ENCODE peak calls at places on chromosome 19, in eight cellular contexts. A is fibroblast of pulmonary artery, F is kidney, L is astrocyte of the spinal cord, S is mesendoderm, O is uterus, J is H7, N is PC-3. P is an unnamed sample.

GRCh38 chr19:47444388-47444821 is 25.1 kb upstream of the MEIS3 start:
- DNase-seq in A (no peak), F (no peak), L (no peak), S (peak), O (no peak), J (peak), N (no peak), P (no peak)

GRCh38 chr19:46748325-46749109 is 2.3 kb upstream of the STRN4 start:
- DNase-seq in A (peak), F (peak), L (no peak), S (peak), O (peak), J (peak), N (peak), P (peak)

GRCh38 chr19:13795595-13796300 is 505 bp downstream of the ZSWIM4 start:
- DNase-seq in A (no peak), F (no peak), L (no peak), S (no peak), O (no peak), J (peak), N (peak), P (no peak)

GRCh38 chr19:38842439-38843174 is 7.2 kb downstream of the HNRNPL start:
- DNase-seq in A (no peak), F (no peak), L (no peak), S (no peak), O (no peak), J (peak), N (no peak), P (no peak)

GRCh38 chr19:27796540-27796939 is 1416.4 kb downstream of the UQCRFS1 start:
- DNase-seq in A (no peak), F (no peak), L (no peak), S (no peak), O (no peak), J (no peak), N (no peak), P (no peak)

GRCh38 chr19:28468701-28469459 is 744.1 kb downstream of the UQCRFS1 start:
- DNase-seq in A (peak), F (peak), L (peak), S (peak), O (no peak), J (peak), N (peak), P (no peak)

GRCh38 chr19:37303591-37304171 is 67.2 kb upstream of the ZNF527 start:
- DNase-seq in A (no peak), F (no peak), L (no peak), S (peak), O (no peak), J (peak), N (no peak), P (no peak)

GRCh38 chr19:46295401-46296308 is 1.2 kb upstream of the HIF3A start:
- DNase-seq in A (no peak), F (no peak), L (no peak), S (no peak), O (no peak), J (no peak), N (no peak), P (no peak)

GRCh38 chr19:9622531-9622930 is 1.5 kb upstream of the ZNF561 start:
- DNase-seq in A (peak), F (no peak), L (peak), S (no peak), O (no peak), J (no peak), N (no peak), P (no peak)
- H3K4me3 ChIP-seq in A (no peak), F (no peak), L (no peak), S (no peak), O (no peak), J (no peak), N (no peak), P (no peak)

GRCh38 chr19:4059931-4060620 is 6.6 kb downstream of the ZBTB7A start:
- DNase-seq in A (peak), F (peak), L (no peak), S (no peak), O (peak), J (peak), N (no peak), P (no peak)

GRCh38 chr19:4060621-4061177 is 6.0 kb downstream of the ZBTB7A start:
- DNase-seq in A (no peak), F (no peak), L (no peak), S (no peak), O (no peak), J (peak), N (no peak), P (no peak)

GRCh38 chr19:4059493-4059880 is 7.2 kb downstream of the ZBTB7A start:
- DNase-seq in A (no peak), F (no peak), L (no peak), S (no peak), O (no peak), J (peak), N (no peak), P (no peak)

GRCh38 chr19:4058696-4059492 is 7.8 kb downstream of the ZBTB7A start:
- DNase-seq in A (no peak), F (peak), L (no peak), S (no peak), O (no peak), J (peak), N (no peak), P (no peak)

DNA sequence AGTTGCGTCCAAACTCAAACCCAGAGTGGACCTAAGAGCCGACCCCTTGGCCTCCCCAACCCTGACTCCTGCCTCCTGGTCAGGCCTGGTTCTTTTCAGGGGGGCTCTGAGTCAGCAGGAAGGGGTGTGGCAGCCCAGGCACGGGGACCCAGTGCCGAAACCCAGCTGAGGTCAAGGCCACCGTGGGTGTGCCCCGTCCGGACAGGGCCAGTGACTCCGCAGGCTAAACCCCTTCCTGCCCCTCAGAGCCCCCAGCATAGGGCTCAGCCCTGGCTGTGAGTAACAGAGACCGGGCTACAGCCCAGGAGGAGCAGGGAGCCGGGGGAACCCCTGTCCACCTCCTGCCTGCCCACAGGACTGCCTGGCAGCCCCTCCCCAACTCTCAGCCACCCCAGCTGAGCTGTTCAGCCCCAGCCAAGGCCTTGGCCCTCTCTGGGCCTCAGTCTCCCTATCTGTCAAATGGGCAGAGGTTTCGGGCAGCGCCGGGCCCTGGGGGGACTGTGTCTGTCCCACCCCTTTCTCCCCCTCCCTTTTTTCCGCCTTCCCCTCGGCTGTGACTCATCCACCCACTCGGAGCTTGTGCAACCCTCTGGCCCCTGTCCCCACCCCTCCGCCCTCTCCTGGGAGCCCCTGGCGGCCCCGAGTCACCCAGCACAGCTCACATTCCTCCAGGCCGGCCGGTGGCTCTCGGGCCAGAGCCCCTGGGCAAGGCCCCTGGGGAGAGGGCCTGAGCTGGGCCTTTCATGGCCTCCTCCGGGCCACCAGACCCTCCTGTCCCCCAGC is 8.6 kb downstream of the ZBTB7A start:
- DNase-seq in A (peak), F (peak), L (peak), S (peak), O (peak), J (peak), N (peak), P (no peak)
- H3K4me3 ChIP-seq in A (peak), F (no peak), L (no peak), S (no peak), O (peak), J (no peak), N (peak), P (no peak)

GRCh38 chr19:3283246-3283751 is 58.8 kb downstream of the CELF5 start:
- DNase-seq in A (no peak), F (no peak), L (no peak), S (no peak), O (no peak), J (no peak), N (no peak), P (no peak)

GRCh38 chr19:3287814-3288213 is 63.4 kb downstream of the CELF5 start:
- DNase-seq in A (no peak), F (no peak), L (no peak), S (no peak), O (no peak), J (no peak), N (no peak), P (no peak)

GRCh38 chr19:3284759-3285646 is 60.5 kb downstream of the CELF5 start:
- DNase-seq in A (peak), F (peak), L (peak), S (peak), O (peak), J (peak), N (peak), P (no peak)

GRCh38 chr19:3283886-3284657 is 59.6 kb downstream of the CELF5 start:
- DNase-seq in A (no peak), F (no peak), L (no peak), S (no peak), O (no peak), J (peak), N (no peak), P (no peak)

GRCh38 chr19:3285647-3286176 is 61.3 kb downstream of the CELF5 start:
- DNase-seq in A (peak), F (peak), L (no peak), S (no peak), O (no peak), J (peak), N (no peak), P (no peak)
- H3K4me3 ChIP-seq in A (no peak), F (no peak), L (no peak), S (peak), O (no peak), J (peak), N (peak), P (no peak)

GRCh38 chr19:10817291-10818038 is 18.5 kb downstream of the TMED1 start:
- DNase-seq in A (peak), F (peak), L (peak), S (no peak), O (peak), J (no peak), N (no peak), P (no peak)
- H3K4me3 ChIP-seq in A (peak), F (peak), L (peak), S (no peak), O (peak), J (no peak), N (no peak), P (peak)

DNA sequence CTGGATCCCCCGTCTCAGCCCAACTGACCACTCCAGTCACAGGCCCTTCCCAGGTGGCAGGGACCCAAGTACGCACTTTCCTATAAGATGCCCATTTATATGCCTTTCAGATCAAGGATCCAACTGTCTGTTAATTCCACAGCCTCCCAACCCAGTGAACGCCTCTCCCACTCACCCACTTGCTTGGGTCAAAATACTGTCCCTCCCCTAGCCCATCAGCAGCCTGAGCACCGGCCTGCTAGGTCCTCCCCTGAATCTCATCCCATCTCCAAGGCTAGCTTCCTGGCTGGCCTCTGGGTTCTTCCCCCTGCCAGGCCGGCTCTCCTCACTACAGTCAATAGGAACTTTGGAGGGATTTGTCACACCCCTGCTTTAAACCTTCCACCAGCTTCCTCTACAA is 1.9 kb downstream of the UBE2S start:
- DNase-seq in A (no peak), F (no peak), L (no peak), S (no peak), O (no peak), J (no peak), N (no peak), P (no peak)
- H3K4me3 ChIP-seq in A (peak), F (no peak), L (peak), S (no peak), O (no peak), J (peak), N (peak), P (peak)

GRCh38 chr19:16894080-16894479 is 5.3 kb downstream of the F2RL3 start:
- DNase-seq in A (no peak), F (no peak), L (no peak), S (no peak), O (no peak), J (no peak), N (no peak), P (no peak)

GRCh38 chr19:16893686-16893990 is 4.8 kb downstream of the F2RL3 start:
- DNase-seq in A (no peak), F (peak), L (no peak), S (no peak), O (no peak), J (peak), N (no peak), P (no peak)

GRCh38 chr19:16896098-16896912 is 7.5 kb downstream of the F2RL3 start:
- DNase-seq in A (no peak), F (peak), L (no peak), S (peak), O (no peak), J (peak), N (no peak), P (no peak)

GRCh38 chr19:16896913-16897571 is 8.2 kb downstream of the F2RL3 start:
- DNase-seq in A (peak), F (peak), L (peak), S (peak), O (peak), J (peak), N (peak), P (peak)

GRCh38 chr19:16895467-16896097 is 6.8 kb downstream of the F2RL3 start:
- DNase-seq in A (peak), F (no peak), L (peak), S (no peak), O (no peak), J (no peak), N (no peak), P (no peak)
- H3K4me3 ChIP-seq in A (peak), F (no peak), L (peak), S (no peak), O (peak), J (peak), N (no peak), P (no peak)

GRCh38 chr19:34381399-34382251 is 16.6 kb downstream of the GPI start:
- DNase-seq in A (no peak), F (no peak), L (no peak), S (no peak), O (no peak), J (no peak), N (no peak), P (no peak)
- H3K4me3 ChIP-seq in A (no peak), F (no peak), L (no peak), S (no peak), O (no peak), J (no peak), N (no peak), P (no peak)

GRCh38 chr19:7492142-7493055 is 3.6 kb upstream of the PEX11G start:
- DNase-seq in A (peak), F (no peak), L (no peak), S (no peak), O (no peak), J (no peak), N (no peak), P (no peak)

GRCh38 chr19:7488736-7489353 is at the start of gene PEX11G:
- DNase-seq in A (peak), F (peak), L (peak), S (peak), O (peak), J (peak), N (peak), P (no peak)

GRCh38 chr19:7486923-7487322 is 1.9 kb downstream of the PEX11G start:
- DNase-seq in A (no peak), F (no peak), L (no peak), S (no peak), O (no peak), J (no peak), N (no peak), P (no peak)

GRCh38 chr19:7494416-7495098 is 5.7 kb upstream of the PEX11G start:
- DNase-seq in A (peak), F (peak), L (no peak), S (peak), O (no peak), J (no peak), N (no peak), P (no peak)

DNA sequence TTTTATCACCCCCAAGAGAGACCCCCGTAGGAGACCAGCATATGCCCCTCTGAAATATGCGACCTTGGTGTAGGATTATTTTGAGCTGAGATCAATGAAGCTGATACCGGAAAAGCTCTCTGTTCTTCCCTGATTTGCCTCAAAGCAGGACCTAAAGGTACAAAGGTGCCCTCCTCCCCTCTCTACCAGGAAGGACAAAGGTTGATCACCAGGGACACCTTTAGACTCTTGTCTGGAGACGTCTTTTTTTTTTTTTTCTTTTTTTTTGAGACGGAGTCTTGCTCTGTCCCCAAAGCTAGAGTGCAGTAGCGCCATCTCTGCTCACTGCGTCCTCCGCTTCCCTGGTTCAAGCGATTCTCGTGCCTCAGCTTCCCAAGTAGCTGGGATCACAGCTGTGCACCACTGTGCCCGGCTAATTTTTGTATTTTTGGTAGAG is 792 bp upstream of the PEX11G start:
- DNase-seq in A (no peak), F (no peak), L (no peak), S (peak), O (no peak), J (peak), N (no peak), P (no peak)
- H3K4me3 ChIP-seq in A (no peak), F (peak), L (no peak), S (no peak), O (peak), J (no peak), N (no peak), P (no peak)

DNA sequence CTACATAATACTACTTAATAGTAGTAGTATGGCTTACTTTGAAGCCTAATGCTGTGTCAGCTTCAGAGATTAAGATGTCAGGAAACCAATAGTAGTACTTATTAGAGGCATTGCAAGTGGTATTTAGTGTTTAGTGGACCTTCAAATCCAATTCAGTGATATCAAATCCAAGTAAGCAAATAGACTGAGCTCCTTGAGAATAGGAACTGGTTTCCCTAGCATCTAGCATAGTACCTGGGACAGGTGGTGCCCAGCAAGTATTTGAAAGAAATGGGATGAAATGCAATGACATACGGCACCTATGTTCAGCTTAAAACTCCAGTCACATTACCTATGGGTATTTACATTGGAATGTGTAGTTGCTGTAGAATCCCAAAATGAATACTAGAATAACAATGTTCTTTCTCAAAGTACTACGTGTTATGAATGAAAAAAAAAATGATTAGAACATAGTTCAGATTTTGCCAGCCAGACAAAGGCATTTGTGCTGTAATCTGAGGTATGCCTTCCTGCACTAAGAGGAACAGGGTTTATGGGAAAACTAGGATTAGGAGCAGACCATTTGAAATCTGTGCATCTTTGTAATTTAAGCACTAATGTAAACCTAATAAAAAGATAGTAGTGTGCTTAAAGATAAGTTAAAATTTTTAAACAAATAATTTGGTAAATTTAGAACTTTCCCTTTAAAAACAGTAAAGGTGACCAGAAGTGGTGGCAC is 17.1 kb downstream of the LSM14A start:
- DNase-seq in A (peak), F (no peak), L (no peak), S (no peak), O (no peak), J (no peak), N (no peak), P (no peak)
- H3K4me3 ChIP-seq in A (no peak), F (no peak), L (no peak), S (no peak), O (no peak), J (no peak), N (no peak), P (no peak)

GRCh38 chr19:16445238-16446107 is 26.3 kb downstream of the EPS15L1 start:
- DNase-seq in A (no peak), F (no peak), L (peak), S (no peak), O (no peak), J (no peak), N (peak), P (no peak)

GRCh38 chr19:16449330-16449961 is 22.3 kb downstream of the EPS15L1 start:
- DNase-seq in A (no peak), F (no peak), L (no peak), S (no peak), O (no peak), J (no peak), N (peak), P (no peak)

GRCh38 chr19:16447015-16447384 is 24.8 kb downstream of the EPS15L1 start:
- DNase-seq in A (peak), F (peak), L (peak), S (no peak), O (peak), J (no peak), N (no peak), P (peak)

GRCh38 chr19:16444273-16444597 is 27.5 kb downstream of the EPS15L1 start:
- DNase-seq in A (no peak), F (no peak), L (no peak), S (no peak), O (no peak), J (no peak), N (no peak), P (no peak)

DNA sequence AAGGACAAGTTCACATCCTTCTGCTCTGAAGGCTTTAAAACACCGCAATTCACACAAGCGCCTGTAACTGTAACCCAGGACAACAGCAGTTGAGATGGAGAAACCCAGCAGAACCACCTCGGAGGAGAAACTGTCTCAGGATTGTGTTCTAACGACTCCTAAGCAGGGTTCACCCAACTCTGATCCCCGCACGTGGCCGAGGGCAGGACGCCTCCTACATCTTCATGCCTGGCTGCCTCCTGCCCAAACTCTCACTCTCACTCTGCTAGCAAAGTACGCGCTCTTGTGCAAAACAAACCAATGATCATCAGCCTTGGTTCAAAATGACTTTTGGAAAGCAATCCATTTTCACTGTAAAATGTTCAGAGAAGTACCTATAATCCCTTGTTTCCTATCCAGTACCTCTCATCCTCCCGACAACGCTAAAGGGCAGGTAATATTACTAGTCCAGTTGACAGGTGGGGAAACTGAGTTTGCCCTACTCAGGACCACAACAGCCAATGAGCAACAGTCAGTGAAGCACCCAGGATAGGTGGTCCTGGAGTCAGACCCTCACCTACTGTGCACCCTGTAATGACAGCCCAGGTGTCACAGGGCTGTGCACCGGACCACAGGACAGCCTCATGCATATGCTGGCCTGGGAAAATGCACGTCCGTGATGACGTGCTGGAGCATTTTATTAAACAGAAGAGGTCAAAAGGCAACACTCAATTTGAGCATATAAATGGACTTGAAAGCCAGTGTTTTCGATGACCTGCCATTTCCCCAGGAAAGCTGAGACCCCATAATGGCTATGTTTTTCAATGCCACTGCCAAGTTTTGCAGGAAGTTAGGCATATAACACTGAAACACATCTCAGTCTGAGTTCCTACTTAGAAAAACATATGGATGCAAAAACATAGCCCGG is 25.4 kb downstream of the EPS15L1 start:
- DNase-seq in A (no peak), F (no peak), L (peak), S (no peak), O (no peak), J (no peak), N (no peak), P (no peak)
- H3K4me3 ChIP-seq in A (no peak), F (peak), L (no peak), S (no peak), O (no peak), J (no peak), N (no peak), P (peak)